ENCODE peak calls at places on chromosomes 5 and 9, in seven cellular contexts. One of them, this sample, is unnamed.

GRCh38 chr9:19498015-19498414 is 89.2 kb downstream of the ACER2 start:
- DNase-seq in kidney: no peak
- DNase-seq in IMR-90: peak; percentile 31
- DNase-seq in heart right ventricle: no peak
- DNase-seq in neural progenitor cell: no peak
- DNase-seq in A549: no peak
- DNase-seq in CD8-positive, alpha-beta T cell: no peak
- DNase-seq in this sample: no peak

GRCh38 chr5:109693535-109694152 is 3.9 kb downstream of the MAN2A1 start:
- DNase-seq in heart right ventricle: no peak
- DNase-seq in A549: no peak
- DNase-seq in CD8-positive, alpha-beta T cell: no peak
- DNase-seq in IMR-90: peak; percentile 67
- DNase-seq in neural progenitor cell: peak; percentile 31
- DNase-seq in kidney: no peak
- DNase-seq in this sample: no peak

GRCh38 chr5:143644751-143645150 is 167.2 kb upstream of the HMHB1 start:
- DNase-seq in A549: no peak
- DNase-seq in CD8-positive, alpha-beta T cell: no peak
- DNase-seq in kidney: no peak
- DNase-seq in IMR-90: no peak
- DNase-seq in heart right ventricle: no peak
- DNase-seq in neural progenitor cell: no peak
- DNase-seq in this sample: no peak

GRCh38 chr9:116686135-116686534 is 970 bp upstream of the TRIM32 start:
- DNase-seq in heart right ventricle: no peak
- DNase-seq in kidney: no peak
- DNase-seq in neural progenitor cell: no peak
- DNase-seq in CD8-positive, alpha-beta T cell: no peak
- DNase-seq in IMR-90: peak; percentile 29
- DNase-seq in A549: no peak
- DNase-seq in this sample: no peak

GRCh38 chr9:32430720-32431119 is 46.3 kb downstream of the ACO1 start:
- DNase-seq in IMR-90: peak; percentile 73
- DNase-seq in neural progenitor cell: no peak
- DNase-seq in A549: no peak
- DNase-seq in CD8-positive, alpha-beta T cell: no peak
- DNase-seq in heart right ventricle: no peak
- DNase-seq in kidney: no peak
- DNase-seq in this sample: no peak

GRCh38 chr5:93428868-93429267 is 152.2 kb downstream of the NR2F1-AS1 start:
- DNase-seq in kidney: no peak
- DNase-seq in neural progenitor cell: no peak
- DNase-seq in IMR-90: peak; percentile 62
- DNase-seq in A549: no peak
- DNase-seq in heart right ventricle: no peak
- DNase-seq in CD8-positive, alpha-beta T cell: no peak
- DNase-seq in this sample: no peak

GRCh38 chr5:126069329-126069728 is 353.9 kb upstream of the GRAMD2B start:
- DNase-seq in heart right ventricle: no peak
- DNase-seq in A549: no peak
- DNase-seq in neural progenitor cell: no peak
- DNase-seq in IMR-90: no peak
- DNase-seq in CD8-positive, alpha-beta T cell: no peak
- DNase-seq in kidney: no peak
- DNase-seq in this sample: no peak

GRCh38 chr9:106892632-106893031 is 29.7 kb downstream of the ZNF462 start:
- DNase-seq in IMR-90: peak; percentile 98
- DNase-seq in neural progenitor cell: peak; percentile 64
- DNase-seq in A549: peak; percentile 93
- DNase-seq in CD8-positive, alpha-beta T cell: no peak
- DNase-seq in kidney: peak; percentile 86
- DNase-seq in heart right ventricle: peak; percentile 41
- DNase-seq in this sample: no peak

GRCh38 chr9:24698864-24699518 is 153.3 kb upstream of the IZUMO3 start:
- DNase-seq in kidney: no peak
- DNase-seq in A549: no peak
- DNase-seq in heart right ventricle: no peak
- DNase-seq in CD8-positive, alpha-beta T cell: no peak
- DNase-seq in IMR-90: no peak
- DNase-seq in neural progenitor cell: no peak
- DNase-seq in this sample: no peak

DNA sequence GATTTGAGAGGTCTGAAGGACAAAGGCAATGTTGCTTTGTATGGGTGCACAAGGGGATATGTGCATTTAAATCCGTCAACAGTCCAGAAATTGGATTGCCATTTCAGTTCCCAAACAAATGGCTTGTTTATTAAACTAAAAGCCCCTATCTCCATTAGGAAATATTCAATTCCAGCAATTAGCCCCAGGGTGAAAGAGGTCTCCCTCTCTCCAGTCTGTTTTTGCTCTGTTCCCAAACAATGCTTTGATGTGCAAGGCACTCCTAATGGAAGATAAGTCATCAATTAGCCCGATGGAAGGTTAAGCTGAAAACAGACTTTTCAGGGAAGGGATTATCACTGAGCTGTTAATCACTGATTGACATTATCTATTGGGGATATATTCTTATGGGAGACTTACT is 101.3 kb downstream of the C9orf152 start:
- DNase-seq in IMR-90: no peak
- DNase-seq in heart right ventricle: no peak
- DNase-seq in neural progenitor cell: peak; percentile 62
- DNase-seq in A549: no peak
- DNase-seq in CD8-positive, alpha-beta T cell: no peak
- DNase-seq in kidney: no peak
- DNase-seq in this sample: no peak
- H3K4me3 ChIP-seq in IMR-90: no peak overlapping the region
- H3K4me3 ChIP-seq in heart right ventricle: no peak overlapping the region
- H3K4me3 ChIP-seq in neural progenitor cell: no peak overlapping the region
- H3K4me3 ChIP-seq in A549: no peak overlapping the region
- H3K4me3 ChIP-seq in CD8-positive, alpha-beta T cell: no peak overlapping the region
- H3K4me3 ChIP-seq in kidney: no peak overlapping the region
- H3K4me3 ChIP-seq in this sample: no peak overlapping the region

GRCh38 chr5:175513297-175513696 is 34.9 kb downstream of the SFXN1 start:
- DNase-seq in CD8-positive, alpha-beta T cell: no peak
- DNase-seq in A549: no peak
- DNase-seq in heart right ventricle: no peak
- DNase-seq in neural progenitor cell: no peak
- DNase-seq in kidney: no peak
- DNase-seq in IMR-90: no peak
- DNase-seq in this sample: no peak

GRCh38 chr5:175513726-175514125 is 35.4 kb downstream of the SFXN1 start:
- DNase-seq in heart right ventricle: no peak
- DNase-seq in A549: no peak
- DNase-seq in CD8-positive, alpha-beta T cell: no peak
- DNase-seq in IMR-90: no peak
- DNase-seq in kidney: no peak
- DNase-seq in neural progenitor cell: no peak
- DNase-seq in this sample: no peak

DNA sequence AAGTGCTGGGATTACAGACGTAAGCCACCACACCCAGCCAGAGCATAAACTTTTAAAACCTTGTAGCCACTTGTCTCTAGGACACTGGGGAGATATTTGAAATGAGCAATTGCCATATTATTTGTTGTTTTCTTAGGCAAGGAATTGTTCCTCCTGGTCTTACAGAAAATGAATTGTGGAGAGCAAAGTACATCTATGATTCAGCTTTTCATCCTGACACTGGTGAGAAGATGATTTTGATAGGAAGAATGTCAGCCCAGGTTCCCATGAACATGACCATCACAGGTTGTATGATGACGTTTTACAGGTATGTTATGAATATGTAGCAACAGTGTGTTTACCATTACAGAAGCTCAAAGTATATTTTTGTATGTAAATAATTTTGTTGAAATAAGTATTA is 30.5 kb downstream of the SFXN1 start:
- DNase-seq in kidney: no peak
- DNase-seq in IMR-90: no peak
- DNase-seq in neural progenitor cell: no peak
- DNase-seq in CD8-positive, alpha-beta T cell: no peak
- DNase-seq in A549: no peak
- DNase-seq in heart right ventricle: no peak
- DNase-seq in this sample: no peak
- H3K27ac ChIP-seq in kidney: no peak overlapping the region
- H3K27ac ChIP-seq in IMR-90: no peak overlapping the region
- H3K27ac ChIP-seq in neural progenitor cell: no peak overlapping the region
- H3K27ac ChIP-seq in CD8-positive, alpha-beta T cell: no peak overlapping the region
- H3K27ac ChIP-seq in A549: peak overlapping the region; percentile 21
- H3K27ac ChIP-seq in heart right ventricle: no peak overlapping the region
- H3K27ac ChIP-seq in this sample: no peak overlapping the region

DNA sequence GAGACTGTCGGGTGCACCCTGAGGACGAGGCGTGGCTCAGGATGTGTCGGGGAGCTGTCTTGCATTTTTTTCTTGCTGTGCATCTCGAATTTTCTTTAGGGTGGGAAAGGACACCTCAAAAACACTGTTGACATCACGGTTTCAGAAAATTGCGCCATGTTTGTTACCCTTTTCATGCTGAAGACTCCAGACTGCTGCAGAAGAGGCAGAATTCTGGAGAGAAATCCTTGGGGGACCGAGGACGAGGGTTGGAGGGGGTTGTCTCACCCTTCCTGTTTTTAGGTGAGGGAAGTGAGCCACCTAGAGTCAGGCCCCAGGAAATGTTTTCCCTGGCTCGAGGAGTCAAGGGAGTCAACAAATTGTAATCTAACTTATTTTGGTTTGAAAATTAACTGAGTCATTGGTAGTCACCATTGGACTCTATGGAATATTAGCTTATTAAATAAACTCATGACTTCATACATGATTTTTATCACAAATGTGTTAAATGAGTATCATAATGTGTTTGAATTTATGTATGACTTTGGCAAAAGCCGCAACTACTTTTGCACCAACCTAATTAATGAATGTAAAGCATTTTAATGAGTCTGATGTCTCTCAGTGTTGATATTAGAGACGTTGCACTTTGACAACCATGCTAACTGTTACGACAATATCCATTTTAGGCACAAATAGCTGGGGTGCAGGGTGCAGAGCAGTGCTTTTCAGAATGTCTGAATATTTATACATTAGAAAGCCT is 724 bp upstream of the LYSMD3 start:
- DNase-seq in IMR-90: peak; percentile 82
- DNase-seq in CD8-positive, alpha-beta T cell: no peak
- DNase-seq in kidney: no peak
- DNase-seq in heart right ventricle: peak; percentile 74
- DNase-seq in A549: peak; percentile 78
- DNase-seq in neural progenitor cell: peak; percentile 85
- DNase-seq in this sample: peak; percentile 73
- TF ChIP-seq CTCF in IMR-90: peak; percentile 90
- TF ChIP-seq CTCF in CD8-positive, alpha-beta T cell: peak; percentile 47
- TF ChIP-seq CTCF in kidney: peak; percentile 71
- TF ChIP-seq CTCF in heart right ventricle: peak; percentile 74
- TF ChIP-seq CTCF in A549: peak; percentile 89
- TF ChIP-seq CTCF in neural progenitor cell: peak; percentile 80
- TF ChIP-seq CTCF in this sample: peak; percentile 71

DNA sequence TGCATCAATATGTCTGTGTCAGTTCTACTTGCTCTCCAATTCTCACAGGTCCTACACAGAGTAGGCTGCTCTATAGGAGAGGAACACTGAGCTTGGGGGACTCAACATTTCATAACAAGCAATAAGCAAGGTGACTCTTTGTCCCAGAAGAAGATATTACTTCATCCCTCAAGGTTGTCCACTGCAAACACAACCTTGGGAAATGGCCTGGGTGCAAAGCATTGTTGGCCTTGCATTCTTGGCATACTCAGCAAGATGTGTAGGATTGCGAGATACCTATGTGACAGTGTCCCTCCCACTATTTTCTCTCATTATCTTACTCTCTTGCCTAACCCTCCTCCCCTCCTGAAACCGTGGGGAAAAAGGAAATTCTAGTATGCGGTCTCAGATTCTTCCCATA is 169.8 kb upstream of the FREM1 start:
- DNase-seq in heart right ventricle: no peak
- DNase-seq in IMR-90: no peak
- DNase-seq in CD8-positive, alpha-beta T cell: no peak
- DNase-seq in A549: no peak
- DNase-seq in kidney: no peak
- DNase-seq in neural progenitor cell: no peak
- DNase-seq in this sample: no peak
- H3K4me3 ChIP-seq in heart right ventricle: no peak overlapping the region
- H3K4me3 ChIP-seq in IMR-90: no peak overlapping the region
- H3K4me3 ChIP-seq in CD8-positive, alpha-beta T cell: no peak overlapping the region
- H3K4me3 ChIP-seq in A549: no peak overlapping the region
- H3K4me3 ChIP-seq in kidney: no peak overlapping the region
- H3K4me3 ChIP-seq in neural progenitor cell: no peak overlapping the region
- H3K4me3 ChIP-seq in this sample: no peak overlapping the region

GRCh38 chr5:34499001-34499734 is 157.0 kb upstream of the RAI14 start:
- DNase-seq in heart right ventricle: no peak
- DNase-seq in IMR-90: peak; percentile 90
- DNase-seq in CD8-positive, alpha-beta T cell: no peak
- DNase-seq in kidney: no peak
- DNase-seq in A549: no peak
- DNase-seq in neural progenitor cell: no peak
- DNase-seq in this sample: no peak
- H3K27ac ChIP-seq in heart right ventricle: no peak overlapping the region
- H3K27ac ChIP-seq in IMR-90: peak overlapping the region; percentile 89
- H3K27ac ChIP-seq in CD8-positive, alpha-beta T cell: no peak overlapping the region
- H3K27ac ChIP-seq in kidney: no peak overlapping the region
- H3K27ac ChIP-seq in A549: peak overlapping the region; percentile 80
- H3K27ac ChIP-seq in neural progenitor cell: no peak overlapping the region
- H3K27ac ChIP-seq in this sample: no peak overlapping the region

GRCh38 chr5:111165058-111165457 is 59.1 kb upstream of the CAMK4 start:
- DNase-seq in IMR-90: no peak
- DNase-seq in heart right ventricle: no peak
- DNase-seq in A549: no peak
- DNase-seq in kidney: no peak
- DNase-seq in neural progenitor cell: peak; percentile 26
- DNase-seq in CD8-positive, alpha-beta T cell: no peak
- DNase-seq in this sample: no peak
- TF ChIP-seq CTCF in IMR-90: no peak
- TF ChIP-seq CTCF in heart right ventricle: no peak
- TF ChIP-seq CTCF in A549: no peak
- TF ChIP-seq CTCF in kidney: no peak
- TF ChIP-seq CTCF in neural progenitor cell: peak; percentile 3
- TF ChIP-seq CTCF in CD8-positive, alpha-beta T cell: no peak
- TF ChIP-seq CTCF in this sample: no peak

GRCh38 chr9:129497837-129498450 is 123.0 kb downstream of the C9orf50 start:
- DNase-seq in IMR-90: no peak
- DNase-seq in A549: no peak
- DNase-seq in CD8-positive, alpha-beta T cell: no peak
- DNase-seq in kidney: no peak
- DNase-seq in heart right ventricle: no peak
- DNase-seq in neural progenitor cell: no peak
- DNase-seq in this sample: no peak
- H3K4me3 ChIP-seq in IMR-90: peak overlapping the region; percentile 72
- H3K4me3 ChIP-seq in A549: peak overlapping the region; percentile 63
- H3K4me3 ChIP-seq in CD8-positive, alpha-beta T cell: no peak overlapping the region
- H3K4me3 ChIP-seq in kidney: peak overlapping the region; percentile 61
- H3K4me3 ChIP-seq in heart right ventricle: peak overlapping the region; percentile 35
- H3K4me3 ChIP-seq in neural progenitor cell: peak overlapping the region; percentile 47
- H3K4me3 ChIP-seq in this sample: peak overlapping the region; percentile 74

GRCh38 chr5:178786859-178787499 is 56.5 kb upstream of the ZNF354A start:
- DNase-seq in heart right ventricle: no peak
- DNase-seq in IMR-90: peak; percentile 58
- DNase-seq in CD8-positive, alpha-beta T cell: no peak
- DNase-seq in A549: peak; percentile 84
- DNase-seq in neural progenitor cell: no peak
- DNase-seq in kidney: no peak
- DNase-seq in this sample: no peak
- H3K27ac ChIP-seq in heart right ventricle: no peak overlapping the region
- H3K27ac ChIP-seq in IMR-90: no peak overlapping the region
- H3K27ac ChIP-seq in CD8-positive, alpha-beta T cell: no peak overlapping the region
- H3K27ac ChIP-seq in A549: peak overlapping the region; percentile 82
- H3K27ac ChIP-seq in neural progenitor cell: no peak overlapping the region
- H3K27ac ChIP-seq in kidney: no peak overlapping the region
- H3K27ac ChIP-seq in this sample: no peak overlapping the region